ENCODE peak calls at places on chromosome 14, in four cellular contexts. Y is HCT116, R is uterus, K is heart left ventricle. D is an unnamed sample.

GRCh38 chr14:44846232-44846824 is 115.4 kb downstream of the KLHL28 start:
- DNase-seq in Y (peak), R (no peak), K (no peak), D (peak)

GRCh38 chr14:71448431-71449315 is 483.6 kb upstream of the RGS6 start:
- DNase-seq in Y (no peak), R (no peak), K (no peak), D (no peak)

GRCh38 chr14:24246765-24247212 is 4.4 kb upstream of the TINF2 start:
- DNase-seq in Y (no peak), R (no peak), K (no peak), D (peak)

GRCh38 chr14:91660790-91661189 is 71.1 kb downstream of the CATSPERB start:
- DNase-seq in R (no peak), K (no peak), Y (no peak), D (no peak)

GRCh38 chr14:104419865-104420458 is 159.6 kb upstream of the C14orf180 start:
- DNase-seq in R (no peak), K (no peak), Y (no peak), D (no peak)

GRCh38 chr14:61875483-61875882 is 113.3 kb downstream of the SNAPC1 start:
- DNase-seq in Y (no peak), R (no peak), K (no peak), D (no peak)

GRCh38 chr14:71029236-71029781 is 122.0 kb downstream of the PCNX1 start:
- DNase-seq in Y (peak), R (no peak), K (no peak), D (no peak)

GRCh38 chr14:63875311-63875710 is 22.5 kb downstream of the SYNE2 start:
- DNase-seq in K (no peak), R (peak), Y (no peak), D (no peak)

GRCh38 chr14:64943556-64943955 is 1.0 kb upstream of the GPX2 start:
- DNase-seq in Y (no peak), K (no peak), R (no peak), D (no peak)

GRCh38 chr14:64503184-64503433 is 529 bp downstream of the ZBTB25 start:
- DNase-seq in Y (no peak), R (no peak), K (no peak), D (no peak)

GRCh38 chr14:39451811-39452210 is 19.6 kb upstream of the FBXO33 start:
- DNase-seq in K (no peak), Y (no peak), R (no peak), D (no peak)

GRCh38 chr14:96735509-96735908 is 61.7 kb upstream of the VRK1 start:
- DNase-seq in Y (no peak), K (no peak), R (no peak), D (no peak)

GRCh38 chr14:92942136-92942535 is 19.2 kb downstream of the CHGA start:
- DNase-seq in R (no peak), Y (no peak), K (peak), D (no peak)

GRCh38 chr14:24941719-24942118 is 108.2 kb downstream of the STXBP6 start:
- DNase-seq in Y (no peak), K (no peak), R (no peak), D (no peak)

GRCh38 chr14:58146399-58146798 is 5.6 kb downstream of the ARMH4 start:
- DNase-seq in R (no peak), K (no peak), Y (no peak), D (no peak)